ENCODE peak calls at places on chromosomes 7 and 10, in ten cellular contexts. J is NK-92 treated with Interleukin-12 subunit alpha and Interleukin-12 subunit beta, amount 100 ng/mL, for 24 hours; F is NCI-H2171; L is heart left ventricle; H is AML-193; U is sigmoid colon; P is colonic mucosa; Y is stimulated activated CD4-positive, alpha-beta T cell treated with anti-CD3 and anti-CD28 coated beads, Interleukin-12 subunit alpha, Interleukin-12 subunit beta, amount 100 ng/mL, for 24 hours; B is NCI-H446 treated with DMSO at 0.1 percent for 48 hours; D is stimulated activated CD8-positive, alpha-beta memory T cell treated with anti-CD3 and anti-CD28 coated beads, Interleukin-12 subunit alpha, Interleukin-12 subunit beta, amount 100 ng/mL, for 4 hours. O is an unnamed sample.

GRCh38 chr7:103380395-103381191 is 33.1 kb downstream of the PSMC2 start:
- DNase-seq in L (no peak), J (no peak), U (no peak), F (no peak), H (no peak), D (no peak), P (no peak), B (no peak), Y (no peak), O (no peak)

GRCh38 chr10:13758302-13758701 is 171.5 kb downstream of the PRPF18 start:
- DNase-seq in U (no peak), B (no peak), Y (no peak), J (no peak), P (no peak), L (no peak), H (no peak), D (no peak), F (peak; percentile 72), O (no peak)

GRCh38 chr10:109047856-109048255 is 875.5 kb downstream of the XPNPEP1 start:
- DNase-seq in H (no peak), B (no peak), F (no peak), P (no peak), Y (no peak), U (no peak), J (no peak), L (no peak), D (no peak), O (no peak)

GRCh38 chr7:117250801-117251200 is 72.1 kb downstream of the WNT2 start:
- DNase-seq in F (no peak), Y (no peak), J (no peak), L (no peak), D (no peak), U (no peak), B (no peak), P (no peak), H (no peak), O (no peak)

GRCh38 chr7:140686921-140687320 is 9.6 kb upstream of the NDUFB2 start:
- DNase-seq in B (no peak), J (no peak), Y (no peak), F (no peak), P (no peak), U (peak; percentile 43), D (no peak), H (no peak), L (no peak), O (no peak)

GRCh38 chr7:45088821-45089313 is at the start of gene NACAD:
- DNase-seq in P (no peak), B (no peak), F (peak; percentile 69), H (no peak), U (peak; percentile 80), D (peak; percentile 18), L (no peak), J (no peak), Y (no peak), O (no peak)

GRCh38 chr7:16586081-16586874 is 59.3 kb downstream of the ANKMY2 start:
- DNase-seq in P (no peak), L (no peak), D (no peak), F (no peak), U (no peak), Y (no peak), J (no peak), H (no peak), B (no peak), O (no peak)

GRCh38 chr7:149719050-149719899 is 54.1 kb downstream of the ZNF467 start:
- DNase-seq in P (no peak), J (no peak), F (no peak), U (peak; percentile 57), L (no peak), B (no peak), D (no peak), H (no peak), Y (no peak), O (no peak)

GRCh38 chr7:123190109-123190831 is 9.5 kb downstream of the SLC13A1 start:
- DNase-seq in J (no peak), B (no peak), P (no peak), H (no peak), L (no peak), D (no peak), Y (no peak), F (no peak), U (no peak), O (no peak)

GRCh38 chr10:51405580-51406367 is 293.6 kb downstream of the CSTF2T start:
- DNase-seq in J (no peak), F (no peak), P (no peak), U (peak; percentile 76), L (no peak), H (no peak), D (no peak), Y (no peak), B (no peak), O (no peak)

GRCh38 chr7:24786941-24787340 is 29.7 kb upstream of the GSDME start:
- DNase-seq in Y (no peak), J (peak; percentile 18), U (no peak), H (peak; percentile 91), L (no peak), B (no peak), D (no peak), P (no peak), F (no peak), O (no peak)

GRCh38 chr7:89623018-89623672 is 531.1 kb upstream of the STEAP1 start:
- DNase-seq in Y (no peak), L (no peak), D (no peak), J (no peak), F (no peak), U (no peak), P (no peak), H (peak; percentile 30), B (peak; percentile 2), O (peak; percentile 1)

GRCh38 chr10:112666070-112666469 is 219.1 kb downstream of the VTI1A start:
- DNase-seq in H (no peak), D (no peak), P (no peak), F (no peak), U (no peak), L (no peak), Y (no peak), J (no peak), B (no peak), O (no peak)

GRCh38 chr7:36208406-36208805 is 55.4 kb downstream of the EEPD1 start:
- DNase-seq in J (no peak), F (no peak), P (no peak), B (no peak), H (no peak), U (peak; percentile 46), L (no peak), D (no peak), Y (no peak), O (no peak)

GRCh38 chr7:27918503-27918902 is 178.5 kb downstream of the TAX1BP1 start:
- DNase-seq in D (no peak), U (no peak), J (no peak), H (no peak), Y (no peak), L (no peak), B (no peak), F (no peak), P (no peak), O (no peak)

GRCh38 chr7:131068604-131069021 is 259.1 kb upstream of the MKLN1 start:
- DNase-seq in B (no peak), P (no peak), L (no peak), Y (no peak), H (no peak), F (no peak), J (no peak), D (no peak), U (no peak), O (no peak)

GRCh38 chr7:92831716-92832622 is 4.4 kb downstream of the CDK6 start:
- DNase-seq in D (no peak), J (no peak), P (peak; percentile 43), B (no peak), Y (no peak), H (no peak), U (no peak), L (no peak), F (no peak), O (no peak)

GRCh38 chr7:1703475-1704325 is 33.6 kb downstream of the ELFN1 start:
- DNase-seq in F (no peak), Y (no peak), J (no peak), H (no peak), B (no peak), U (no peak), D (no peak), L (no peak), P (no peak), O (no peak)

GRCh38 chr10:17607603-17608332 is 9.4 kb downstream of the HACD1 start:
- DNase-seq in U (no peak), J (no peak), Y (no peak), D (no peak), B (peak; percentile 49), F (peak; percentile 36), H (peak; percentile 61), P (no peak), L (no peak), O (peak; percentile 26)

GRCh38 chr10:121154846-121155245 is 303.7 kb downstream of the WDR11 start:
- DNase-seq in B (no peak), U (no peak), L (no peak), D (no peak), J (no peak), F (no peak), Y (no peak), P (peak; percentile 41), H (no peak), O (no peak)

GRCh38 chr10:45418859-45419672 is 45.0 kb downstream of the ALOX5 start:
- DNase-seq in F (no peak), Y (no peak), D (peak; percentile 41), L (peak; percentile 87), P (peak; percentile 53), H (peak; percentile 84), J (no peak), B (no peak), U (peak; percentile 83), O (peak; percentile 78)

GRCh38 chr10:22724773-22725172 is 10.4 kb upstream of the PIP4K2A start:
- DNase-seq in B (no peak), U (no peak), F (no peak), H (no peak), Y (no peak), D (no peak), L (no peak), J (no peak), P (no peak), O (no peak)

GRCh38 chr7:11539853-11540252 is 292.1 kb downstream of the THSD7A start:
- DNase-seq in P (no peak), B (no peak), D (no peak), Y (no peak), F (no peak), U (no peak), J (no peak), L (no peak), H (peak; percentile 5), O (peak; percentile 13)

GRCh38 chr10:74992068-74992467 is 119.4 kb upstream of the SAMD8 start:
- DNase-seq in U (no peak), H (no peak), Y (no peak), B (no peak), J (no peak), P (no peak), F (no peak), L (no peak), D (no peak), O (no peak)

GRCh38 chr7:24456526-24457214 is 116.6 kb upstream of the PALS2 start:
- DNase-seq in B (no peak), D (no peak), F (no peak), H (no peak), U (no peak), Y (no peak), P (no peak), L (no peak), J (no peak), O (no peak)

GRCh38 chr10:33015798-33016547 is 57.9 kb upstream of the ITGB1 start:
- DNase-seq in L (no peak), Y (no peak), B (no peak), H (no peak), P (no peak), F (no peak), J (no peak), U (no peak), D (no peak), O (no peak)

GRCh38 chr7:69676247-69676646 is 78.0 kb downstream of the AUTS2 start:
- DNase-seq in F (no peak), H (no peak), U (no peak), D (no peak), L (no peak), P (no peak), J (no peak), B (no peak), Y (no peak), O (no peak)

GRCh38 chr10:84310470-84310869 is 17.9 kb upstream of the CCSER2 start:
- DNase-seq in Y (no peak), H (no peak), P (no peak), D (no peak), U (no peak), B (no peak), J (no peak), F (no peak), L (no peak), O (no peak)

O was measured in KG1.